ENCODE peak calls at places on chromosomes 16 and 17, in seven cellular contexts. One of them, this sample, is unnamed. For H3K27me3, the result is how much of the 10 kb centered on the place peaks cover.

GRCh38 chr16:80369559-80369958 is 171.2 kb upstream of the DYNLRB2 start:
- DNase-seq in lower lobe of right lung: no peak
- DNase-seq in CD8-positive, alpha-beta T cell: no peak
- DNase-seq in GM12878: no peak
- DNase-seq in ovary: peak
- DNase-seq in CD8-positive, alpha-beta memory T cell: no peak
- DNase-seq in A673: no peak
- DNase-seq in this sample: peak

GRCh38 chr16:13864689-13865088 is 55.3 kb upstream of the ERCC4 start:
- DNase-seq in lower lobe of right lung: no peak
- DNase-seq in GM12878: no peak
- DNase-seq in ovary: no peak
- DNase-seq in CD8-positive, alpha-beta memory T cell: no peak
- DNase-seq in CD8-positive, alpha-beta T cell: no peak
- DNase-seq in A673: no peak
- DNase-seq in this sample: no peak

GRCh38 chr16:10314811-10315210 is 71.0 kb upstream of the ATF7IP2 start:
- DNase-seq in ovary: no peak
- DNase-seq in CD8-positive, alpha-beta T cell: no peak
- DNase-seq in GM12878: no peak
- DNase-seq in CD8-positive, alpha-beta memory T cell: peak
- DNase-seq in lower lobe of right lung: no peak
- DNase-seq in A673: peak
- DNase-seq in this sample: no peak

GRCh38 chr16:8183186-8184099 is 406.9 kb downstream of the TMEM114 start:
- DNase-seq in CD8-positive, alpha-beta T cell: no peak
- DNase-seq in GM12878: no peak
- DNase-seq in ovary: no peak
- DNase-seq in CD8-positive, alpha-beta memory T cell: no peak
- DNase-seq in A673: no peak
- DNase-seq in lower lobe of right lung: no peak
- DNase-seq in this sample: no peak

GRCh38 chr16:26645629-26646028 is 421.1 kb upstream of the C16orf82 start:
- DNase-seq in A673: peak
- DNase-seq in ovary: no peak
- DNase-seq in GM12878: no peak
- DNase-seq in CD8-positive, alpha-beta memory T cell: no peak
- DNase-seq in CD8-positive, alpha-beta T cell: no peak
- DNase-seq in lower lobe of right lung: no peak
- DNase-seq in this sample: no peak

GRCh38 chr17:74785096-74785980 is 9.2 kb upstream of the NAT9 start:
- DNase-seq in CD8-positive, alpha-beta memory T cell: no peak
- DNase-seq in lower lobe of right lung: no peak
- DNase-seq in GM12878: no peak
- DNase-seq in ovary: no peak
- DNase-seq in CD8-positive, alpha-beta T cell: no peak
- DNase-seq in A673: no peak
- DNase-seq in this sample: no peak

GRCh38 chr16:66858740-66859396 is 14.7 kb downstream of the CA7 start:
- DNase-seq in ovary: no peak
- DNase-seq in CD8-positive, alpha-beta T cell: no peak
- DNase-seq in GM12878: no peak
- DNase-seq in lower lobe of right lung: peak
- DNase-seq in A673: peak
- DNase-seq in CD8-positive, alpha-beta memory T cell: no peak
- DNase-seq in this sample: peak

GRCh38 chr17:44865921-44866320 is 18.2 kb downstream of the HIGD1B start:
- DNase-seq in CD8-positive, alpha-beta T cell: no peak
- DNase-seq in GM12878: no peak
- DNase-seq in ovary: no peak
- DNase-seq in lower lobe of right lung: no peak
- DNase-seq in CD8-positive, alpha-beta memory T cell: no peak
- DNase-seq in A673: no peak
- DNase-seq in this sample: no peak

GRCh38 chr17:45314761-45315549 is 1.9 kb downstream of the MAP3K14 start:
- DNase-seq in ovary: no peak
- DNase-seq in CD8-positive, alpha-beta T cell: no peak
- DNase-seq in lower lobe of right lung: no peak
- DNase-seq in A673: no peak
- DNase-seq in CD8-positive, alpha-beta memory T cell: no peak
- DNase-seq in GM12878: no peak
- DNase-seq in this sample: no peak

GRCh38 chr17:62656446-62656845 is 29.0 kb downstream of the MRC2 start:
- DNase-seq in lower lobe of right lung: peak
- DNase-seq in ovary: peak
- DNase-seq in GM12878: no peak
- DNase-seq in CD8-positive, alpha-beta memory T cell: no peak
- DNase-seq in A673: no peak
- DNase-seq in CD8-positive, alpha-beta T cell: no peak
- DNase-seq in this sample: no peak

GRCh38 chr16:80125677-80126076 is 415.1 kb upstream of the DYNLRB2 start:
- DNase-seq in CD8-positive, alpha-beta memory T cell: no peak
- DNase-seq in lower lobe of right lung: no peak
- DNase-seq in A673: no peak
- DNase-seq in GM12878: no peak
- DNase-seq in CD8-positive, alpha-beta T cell: no peak
- DNase-seq in ovary: peak
- DNase-seq in this sample: peak

GRCh38 chr17:42281571-42282096 is 5.4 kb upstream of the STAT5B start:
- DNase-seq in GM12878: no peak
- DNase-seq in lower lobe of right lung: no peak
- DNase-seq in A673: no peak
- DNase-seq in CD8-positive, alpha-beta memory T cell: no peak
- DNase-seq in ovary: peak
- DNase-seq in CD8-positive, alpha-beta T cell: no peak
- DNase-seq in this sample: peak

GRCh38 chr16:57920891-57921240 is 50.1 kb downstream of the CNGB1 start:
- DNase-seq in CD8-positive, alpha-beta memory T cell: no peak
- DNase-seq in GM12878: no peak
- DNase-seq in A673: no peak
- DNase-seq in ovary: no peak
- DNase-seq in CD8-positive, alpha-beta T cell: no peak
- DNase-seq in lower lobe of right lung: no peak
- DNase-seq in this sample: no peak

GRCh38 chr17:1725642-1726511 is 1.4 kb downstream of the WDR81 start:
- DNase-seq in CD8-positive, alpha-beta T cell: no peak
- DNase-seq in ovary: peak
- DNase-seq in A673: no peak
- DNase-seq in GM12878: no peak
- DNase-seq in lower lobe of right lung: no peak
- DNase-seq in CD8-positive, alpha-beta memory T cell: no peak
- DNase-seq in this sample: no peak

GRCh38 chr17:82180776-82181528 is 31.7 kb downstream of the CCDC57 start:
- DNase-seq in GM12878: no peak
- DNase-seq in CD8-positive, alpha-beta memory T cell: no peak
- DNase-seq in CD8-positive, alpha-beta T cell: no peak
- DNase-seq in lower lobe of right lung: no peak
- DNase-seq in ovary: peak
- DNase-seq in A673: no peak
- DNase-seq in this sample: no peak

GRCh38 chr17:2695961-2696760 is 15.4 kb downstream of the CLUH start:
- DNase-seq in CD8-positive, alpha-beta T cell: no peak
- DNase-seq in CD8-positive, alpha-beta memory T cell: no peak
- DNase-seq in lower lobe of right lung: peak
- DNase-seq in GM12878: no peak
- DNase-seq in A673: no peak
- DNase-seq in ovary: peak
- DNase-seq in this sample: peak

GRCh38 chr16:2816751-2817495 is at the start of gene PRSS21:
- DNase-seq in lower lobe of right lung: peak
- DNase-seq in A673: no peak
- DNase-seq in GM12878: no peak
- DNase-seq in CD8-positive, alpha-beta memory T cell: peak
- DNase-seq in CD8-positive, alpha-beta T cell: no peak
- DNase-seq in ovary: peak
- DNase-seq in this sample: peak

GRCh38 chr17:57572062-57572461 is 173.0 kb downstream of the CCDC182 start:
- DNase-seq in CD8-positive, alpha-beta memory T cell: no peak
- DNase-seq in ovary: no peak
- DNase-seq in lower lobe of right lung: no peak
- DNase-seq in GM12878: no peak
- DNase-seq in A673: no peak
- DNase-seq in CD8-positive, alpha-beta T cell: no peak
- DNase-seq in this sample: no peak

GRCh38 chr17:60293580-60294335 is 98.2 kb downstream of the USP32 start:
- DNase-seq in lower lobe of right lung: no peak
- DNase-seq in A673: no peak
- DNase-seq in GM12878: no peak
- DNase-seq in ovary: no peak
- DNase-seq in CD8-positive, alpha-beta T cell: no peak
- DNase-seq in CD8-positive, alpha-beta memory T cell: no peak
- DNase-seq in this sample: no peak
- H3K27ac ChIP-seq in lower lobe of right lung: no peak
- H3K27ac ChIP-seq in A673: no peak
- H3K27ac ChIP-seq in GM12878: no peak
- H3K27ac ChIP-seq in ovary: no peak
- H3K27ac ChIP-seq in CD8-positive, alpha-beta T cell: no peak
- H3K27ac ChIP-seq in CD8-positive, alpha-beta memory T cell: no peak
- H3K27ac ChIP-seq in this sample: no peak

GRCh38 chr17:43812396-43813265 is 20.3 kb downstream of the MPP3 start:
- DNase-seq in ovary: no peak
- DNase-seq in A673: no peak
- DNase-seq in lower lobe of right lung: no peak
- DNase-seq in GM12878: no peak
- DNase-seq in CD8-positive, alpha-beta T cell: no peak
- DNase-seq in CD8-positive, alpha-beta memory T cell: no peak
- DNase-seq in this sample: no peak
- H3K27me3 ChIP-seq in ovary: under half
- H3K27me3 ChIP-seq in A673: under half
- H3K27me3 ChIP-seq in lower lobe of right lung: under half
- H3K27me3 ChIP-seq in GM12878: under half
- H3K27me3 ChIP-seq in CD8-positive, alpha-beta T cell: under half
- H3K27me3 ChIP-seq in CD8-positive, alpha-beta memory T cell: under half
- H3K27me3 ChIP-seq in this sample: under half

DNA sequence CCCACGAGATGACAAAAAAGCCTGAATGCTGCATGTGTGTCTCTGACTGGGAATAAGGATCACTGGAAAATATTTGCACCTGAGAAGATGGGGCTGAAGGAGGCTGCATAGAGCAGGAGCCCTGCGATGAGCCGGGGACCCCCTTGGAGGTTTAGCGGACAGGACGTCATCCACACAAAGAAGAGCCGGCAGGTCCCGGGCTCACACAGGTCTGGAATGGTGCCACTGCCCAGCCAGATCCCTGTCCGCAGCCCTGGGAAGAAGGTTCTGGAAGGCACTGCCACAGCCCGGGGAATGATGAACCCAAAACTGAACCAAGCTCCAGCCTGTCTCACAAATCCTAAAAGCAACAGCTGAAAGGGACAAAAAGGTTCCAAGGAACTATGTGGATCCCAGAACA is 101.8 kb downstream of the ANKRD11 start:
- DNase-seq in CD8-positive, alpha-beta memory T cell: no peak
- DNase-seq in A673: no peak
- DNase-seq in CD8-positive, alpha-beta T cell: no peak
- DNase-seq in GM12878: no peak
- DNase-seq in lower lobe of right lung: no peak
- DNase-seq in ovary: no peak
- DNase-seq in this sample: no peak
- H3K27ac ChIP-seq in CD8-positive, alpha-beta memory T cell: no peak
- H3K27ac ChIP-seq in A673: no peak
- H3K27ac ChIP-seq in CD8-positive, alpha-beta T cell: no peak
- H3K27ac ChIP-seq in GM12878: no peak
- H3K27ac ChIP-seq in lower lobe of right lung: no peak
- H3K27ac ChIP-seq in ovary: no peak
- H3K27ac ChIP-seq in this sample: no peak

GRCh38 chr16:73059779-73060178 is 11.9 kb upstream of the ZFHX3 start:
- DNase-seq in A673: no peak
- DNase-seq in CD8-positive, alpha-beta memory T cell: no peak
- DNase-seq in CD8-positive, alpha-beta T cell: no peak
- DNase-seq in GM12878: no peak
- DNase-seq in ovary: no peak
- DNase-seq in lower lobe of right lung: no peak
- DNase-seq in this sample: no peak
- H3K27me3 ChIP-seq in A673: under half
- H3K27me3 ChIP-seq in CD8-positive, alpha-beta memory T cell: under half
- H3K27me3 ChIP-seq in CD8-positive, alpha-beta T cell: under half
- H3K27me3 ChIP-seq in GM12878: under half
- H3K27me3 ChIP-seq in ovary: under half
- H3K27me3 ChIP-seq in lower lobe of right lung: under half
- H3K27me3 ChIP-seq in this sample: under half

GRCh38 chr17:76789235-76789788 is 51.4 kb downstream of the MFSD11 start:
- DNase-seq in ovary: no peak
- DNase-seq in A673: no peak
- DNase-seq in CD8-positive, alpha-beta T cell: no peak
- DNase-seq in GM12878: no peak
- DNase-seq in lower lobe of right lung: peak
- DNase-seq in CD8-positive, alpha-beta memory T cell: no peak
- DNase-seq in this sample: peak

GRCh38 chr17:76796081-76796480 is 58.2 kb downstream of the MFSD11 start:
- DNase-seq in CD8-positive, alpha-beta T cell: no peak
- DNase-seq in GM12878: no peak
- DNase-seq in CD8-positive, alpha-beta memory T cell: no peak
- DNase-seq in A673: no peak
- DNase-seq in ovary: no peak
- DNase-seq in lower lobe of right lung: no peak
- DNase-seq in this sample: no peak

GRCh38 chr17:76791053-76791980 is 53.4 kb downstream of the MFSD11 start:
- DNase-seq in CD8-positive, alpha-beta memory T cell: peak
- DNase-seq in A673: peak
- DNase-seq in CD8-positive, alpha-beta T cell: peak
- DNase-seq in GM12878: peak
- DNase-seq in ovary: peak
- DNase-seq in lower lobe of right lung: no peak
- DNase-seq in this sample: no peak

GRCh38 chr17:76793775-76794174 is 55.9 kb downstream of the MFSD11 start:
- DNase-seq in lower lobe of right lung: no peak
- DNase-seq in ovary: no peak
- DNase-seq in CD8-positive, alpha-beta T cell: no peak
- DNase-seq in GM12878: no peak
- DNase-seq in A673: peak
- DNase-seq in CD8-positive, alpha-beta memory T cell: no peak
- DNase-seq in this sample: no peak

GRCh38 chr17:76792348-76792747 is 54.4 kb downstream of the MFSD11 start:
- DNase-seq in A673: no peak
- DNase-seq in lower lobe of right lung: no peak
- DNase-seq in CD8-positive, alpha-beta memory T cell: no peak
- DNase-seq in CD8-positive, alpha-beta T cell: no peak
- DNase-seq in ovary: no peak
- DNase-seq in GM12878: no peak
- DNase-seq in this sample: no peak
- H3K27ac ChIP-seq in A673: no peak
- H3K27ac ChIP-seq in lower lobe of right lung: no peak
- H3K27ac ChIP-seq in CD8-positive, alpha-beta memory T cell: no peak
- H3K27ac ChIP-seq in CD8-positive, alpha-beta T cell: no peak
- H3K27ac ChIP-seq in ovary: no peak
- H3K27ac ChIP-seq in GM12878: no peak
- H3K27ac ChIP-seq in this sample: no peak

GRCh38 chr17:28975634-28976033 is 24.3 kb upstream of the PHF12 start:
- DNase-seq in lower lobe of right lung: no peak
- DNase-seq in ovary: no peak
- DNase-seq in CD8-positive, alpha-beta T cell: no peak
- DNase-seq in A673: no peak
- DNase-seq in CD8-positive, alpha-beta memory T cell: no peak
- DNase-seq in GM12878: no peak
- DNase-seq in this sample: no peak
- H3K27me3 ChIP-seq in lower lobe of right lung: under half
- H3K27me3 ChIP-seq in ovary: under half
- H3K27me3 ChIP-seq in CD8-positive, alpha-beta T cell: under half
- H3K27me3 ChIP-seq in A673: under half
- H3K27me3 ChIP-seq in CD8-positive, alpha-beta memory T cell: under half
- H3K27me3 ChIP-seq in GM12878: under half
- H3K27me3 ChIP-seq in this sample: under half